ENCODE peak calls at places on chromosomes 3 and 15, in nine cellular contexts. P is stimulated activated naive CD8-positive, alpha-beta T cell treated with anti-CD3 and anti-CD28 coated beads, Interleukin-15, Interleukin-2, amounts not matched to agents 100 U/mL and 50 U/mL, for 24 hours; J is endothelial cell; Y is NCI-H2029; X is stimulated activated CD4-positive, alpha-beta T cell treated with anti-CD3 and anti-CD28 coated beads, Interleukin-12 subunit alpha, Interleukin-12 subunit beta, amount 100 ng/mL, for 24 hours; Z is H7; I is Peyer's patch; M is NCI-H1105; A is GM12891. B is an unnamed sample.

GRCh38 chr3:49415931-49416601 is 3.8 kb downstream of the TCTA start:
- DNase-seq in Y (no peak), M (no peak), X (peak), A (peak), I (peak), Z (no peak), J (no peak), P (peak), B (peak)

GRCh38 chr3:65672876-65673815 is 365.6 kb downstream of the MAGI1 start:
- DNase-seq in J (peak), A (peak), X (no peak), P (peak), Z (peak), Y (peak), M (peak), I (peak), B (peak)

GRCh38 chr3:30875505-30875904 is 19.0 kb downstream of the GADL1 start:
- DNase-seq in M (no peak), J (no peak), A (no peak), Y (no peak), I (no peak), X (no peak), Z (no peak), P (no peak), B (no peak)

GRCh38 chr3:23877324-23877980 is 39.3 kb downstream of the NKIRAS1 start:
- DNase-seq in I (no peak), P (no peak), Y (peak), X (no peak), M (no peak), A (no peak), J (no peak), Z (no peak), B (no peak)

GRCh38 chr3:64358853-64359252 is 133.6 kb upstream of the PRICKLE2 start:
- DNase-seq in X (no peak), J (no peak), Z (no peak), P (no peak), M (no peak), I (no peak), Y (no peak), A (no peak), B (no peak)

GRCh38 chr15:58179206-58179605 is 41.0 kb downstream of the AQP9 start:
- DNase-seq in P (no peak), Z (no peak), J (no peak), X (no peak), M (no peak), Y (no peak), I (no peak), A (no peak), B (no peak)

GRCh38 chr3:51539291-51539891 is 872 bp downstream of the RAD54L2 start:
- DNase-seq in X (peak), A (peak), Z (no peak), I (no peak), M (no peak), P (peak), Y (no peak), J (peak), B (peak)

GRCh38 chr3:16498130-16498890 is 15.2 kb downstream of the RFTN1 start:
- DNase-seq in P (no peak), I (no peak), X (no peak), A (no peak), J (no peak), Z (peak), M (no peak), Y (no peak), B (no peak)

GRCh38 chr3:149480326-149481017 is 6.0 kb downstream of the TM4SF4 start:
- DNase-seq in P (peak), X (peak), M (peak), A (peak), Y (peak), J (peak), Z (peak), I (peak), B (peak)

GRCh38 chr3:123194552-123194951 is 7.2 kb upstream of the SEC22A start:
- DNase-seq in I (no peak), Y (no peak), J (peak), P (no peak), X (no peak), M (no peak), Z (peak), A (no peak), B (no peak)

GRCh38 chr15:58473720-58474119 is 41.9 kb downstream of the LIPC start:
- DNase-seq in M (no peak), X (no peak), Y (no peak), Z (no peak), P (no peak), J (no peak), A (no peak), I (no peak), B (no peak)

GRCh38 chr15:81002004-81002253 is 1.2 kb downstream of the TLNRD1 start:
- DNase-seq in P (no peak), I (no peak), A (no peak), Z (peak), X (no peak), M (no peak), Y (no peak), J (no peak), B (no peak)

GRCh38 chr3:169432692-169433432 is 230.7 kb downstream of the MECOM start:
- DNase-seq in Y (no peak), X (no peak), I (no peak), J (no peak), P (no peak), M (peak), A (no peak), Z (no peak), B (no peak)

GRCh38 chr15:68693071-68693470 is 114.3 kb downstream of the CORO2B start:
- DNase-seq in J (no peak), Z (no peak), A (no peak), M (no peak), I (no peak), P (no peak), Y (no peak), X (no peak), B (no peak)

GRCh38 chr3:169666501-169667379 is 3.2 kb upstream of the MECOM start:
- DNase-seq in J (peak), Z (peak), A (no peak), I (no peak), M (no peak), Y (no peak), X (no peak), P (no peak), B (no peak)

GRCh38 chr15:60134609-60135008 is 130.5 kb downstream of the FOXB1 start:
- DNase-seq in Z (no peak), J (no peak), Y (no peak), M (peak), X (no peak), I (no peak), P (no peak), A (no peak), B (no peak)

GRCh38 chr15:89139613-89140499 is 51.6 kb downstream of the ABHD2 start:
- DNase-seq in J (no peak), M (no peak), Z (peak), X (no peak), A (no peak), Y (no peak), I (no peak), P (no peak), B (no peak)

GRCh38 chr15:43329222-43329959 is 982 bp downstream of the LCMT2 start:
- DNase-seq in P (peak), A (no peak), Z (peak), Y (no peak), J (no peak), M (no peak), X (peak), I (peak), B (no peak)

GRCh38 chr15:41928100-41928499 is 34.2 kb upstream of the SPTBN5 start:
- DNase-seq in I (no peak), Y (no peak), Z (no peak), P (no peak), J (no peak), A (no peak), X (no peak), M (no peak), B (no peak)

GRCh38 chr3:141334627-141335250 is 33.6 kb upstream of the ZBTB38 start:
- DNase-seq in Z (no peak), P (no peak), I (no peak), Y (no peak), X (no peak), M (no peak), J (no peak), A (no peak), B (no peak)

GRCh38 chr3:38545983-38546382 is 49.8 kb downstream of the EXOG start:
- DNase-seq in Z (no peak), Y (no peak), M (no peak), I (no peak), P (no peak), A (no peak), X (no peak), J (no peak), B (no peak)

GRCh38 chr3:159263750-159264561 is 462.1 kb downstream of the MFSD1 start:
- DNase-seq in Y (no peak), J (peak), X (no peak), A (no peak), I (no peak), Z (peak), M (peak), P (no peak), B (peak)

GRCh38 chr3:16060945-16061344 is 113.5 kb upstream of the GALNT15 start:
- DNase-seq in J (no peak), A (no peak), Y (no peak), M (no peak), P (no peak), X (no peak), Z (no peak), I (no peak), B (no peak)

GRCh38 chr3:134449277-134449676 is 36.5 kb downstream of the ANAPC13 start:
- DNase-seq in M (peak), A (no peak), I (no peak), J (peak), Y (no peak), Z (peak), P (no peak), X (no peak), B (no peak)